ENCODE peak calls at places on chromosomes 11 and 22, in four cellular contexts. One of them, this sample, is unnamed.

GRCh38 chr22:24950272-24950902 is 2.1 kb upstream of the KIAA1671 start:
- DNase-seq in HCT116: no peak
- DNase-seq in fibroblast of the aortic adventitia: peak
- DNase-seq in progenitor cell of endocrine pancreas: no peak
- DNase-seq in this sample: no peak

GRCh38 chr11:123351375-123351774 is 78.7 kb upstream of the GRAMD1B start:
- DNase-seq in HCT116: no peak
- DNase-seq in fibroblast of the aortic adventitia: no peak
- DNase-seq in progenitor cell of endocrine pancreas: no peak
- DNase-seq in this sample: no peak

GRCh38 chr11:122209619-122210377 is 93.8 kb upstream of the BLID start:
- DNase-seq in HCT116: no peak
- DNase-seq in fibroblast of the aortic adventitia: peak
- DNase-seq in progenitor cell of endocrine pancreas: no peak
- DNase-seq in this sample: no peak

GRCh38 chr11:31974737-31975136 is 116.1 kb upstream of the RCN1 start:
- DNase-seq in HCT116: peak
- DNase-seq in fibroblast of the aortic adventitia: peak
- DNase-seq in progenitor cell of endocrine pancreas: no peak
- DNase-seq in this sample: no peak

GRCh38 chr11:111748035-111748804 is 18.0 kb downstream of the PPP2R1B start:
- DNase-seq in HCT116: no peak
- DNase-seq in fibroblast of the aortic adventitia: no peak
- DNase-seq in progenitor cell of endocrine pancreas: no peak
- DNase-seq in this sample: no peak

GRCh38 chr22:39396797-39397195 is 2.8 kb upstream of the TAB1 start:
- DNase-seq in HCT116: no peak
- DNase-seq in fibroblast of the aortic adventitia: no peak
- DNase-seq in progenitor cell of endocrine pancreas: no peak
- DNase-seq in this sample: no peak

GRCh38 chr11:68750197-68750987 is 928 bp downstream of the TESMIN start:
- DNase-seq in HCT116: no peak
- DNase-seq in fibroblast of the aortic adventitia: no peak
- DNase-seq in progenitor cell of endocrine pancreas: peak
- DNase-seq in this sample: no peak

GRCh38 chr11:37343279-37343678 is 745.2 kb upstream of the RAG2 start:
- DNase-seq in HCT116: no peak
- DNase-seq in fibroblast of the aortic adventitia: no peak
- DNase-seq in progenitor cell of endocrine pancreas: no peak
- DNase-seq in this sample: no peak

GRCh38 chr11:45100338-45100737 is 46.1 kb upstream of the PRDM11 start:
- DNase-seq in HCT116: no peak
- DNase-seq in fibroblast of the aortic adventitia: peak
- DNase-seq in progenitor cell of endocrine pancreas: no peak
- DNase-seq in this sample: no peak

GRCh38 chr11:79440451-79441158 is at the start of gene TENM4:
- DNase-seq in HCT116: no peak
- DNase-seq in fibroblast of the aortic adventitia: peak
- DNase-seq in progenitor cell of endocrine pancreas: peak
- DNase-seq in this sample: peak

GRCh38 chr22:24068717-24069116 is 57.6 kb downstream of the CABIN1 start:
- DNase-seq in HCT116: no peak
- DNase-seq in fibroblast of the aortic adventitia: no peak
- DNase-seq in progenitor cell of endocrine pancreas: no peak
- DNase-seq in this sample: no peak

GRCh38 chr22:30104501-30105156 is 24.4 kb downstream of the HORMAD2 start:
- DNase-seq in HCT116: no peak
- DNase-seq in fibroblast of the aortic adventitia: peak
- DNase-seq in progenitor cell of endocrine pancreas: no peak
- DNase-seq in this sample: no peak

GRCh38 chr11:59523541-59523940 is 12.2 kb downstream of the OR4D9 start:
- DNase-seq in HCT116: peak
- DNase-seq in fibroblast of the aortic adventitia: no peak
- DNase-seq in progenitor cell of endocrine pancreas: no peak
- DNase-seq in this sample: no peak

GRCh38 chr11:12864316-12865156 is 144.6 kb upstream of the RASSF10 start:
- DNase-seq in HCT116: no peak
- DNase-seq in fibroblast of the aortic adventitia: no peak
- DNase-seq in progenitor cell of endocrine pancreas: no peak
- DNase-seq in this sample: no peak

GRCh38 chr11:68690671-68691401 is 6.5 kb downstream of the GAL start:
- DNase-seq in HCT116: no peak
- DNase-seq in fibroblast of the aortic adventitia: no peak
- DNase-seq in progenitor cell of endocrine pancreas: no peak
- DNase-seq in this sample: no peak

GRCh38 chr11:79919340-79919739 is 478.5 kb upstream of the TENM4 start:
- DNase-seq in HCT116: no peak
- DNase-seq in fibroblast of the aortic adventitia: no peak
- DNase-seq in progenitor cell of endocrine pancreas: no peak
- DNase-seq in this sample: no peak

GRCh38 chr11:118640332-118641154 is 33.1 kb downstream of the PHLDB1 start:
- DNase-seq in HCT116: no peak
- DNase-seq in fibroblast of the aortic adventitia: no peak
- DNase-seq in progenitor cell of endocrine pancreas: no peak
- DNase-seq in this sample: no peak
- TF ChIP-seq CTCF in HCT116: no peak
- TF ChIP-seq CTCF in fibroblast of the aortic adventitia: no peak
- TF ChIP-seq CTCF in progenitor cell of endocrine pancreas: no peak
- TF ChIP-seq CTCF in this sample: no peak

GRCh38 chr11:133819916-133820315 is 25.4 kb downstream of the SPATA19 start:
- DNase-seq in HCT116: no peak
- DNase-seq in fibroblast of the aortic adventitia: no peak
- DNase-seq in progenitor cell of endocrine pancreas: no peak
- DNase-seq in this sample: no peak
- TF ChIP-seq CTCF in HCT116: no peak
- TF ChIP-seq CTCF in fibroblast of the aortic adventitia: no peak
- TF ChIP-seq CTCF in progenitor cell of endocrine pancreas: no peak
- TF ChIP-seq CTCF in this sample: no peak

GRCh38 chr11:64343740-64344133 is 3.7 kb downstream of the CCDC88B start:
- DNase-seq in HCT116: no peak
- DNase-seq in fibroblast of the aortic adventitia: no peak
- DNase-seq in progenitor cell of endocrine pancreas: no peak
- DNase-seq in this sample: no peak

GRCh38 chr11:64341429-64341828 is 1.4 kb downstream of the CCDC88B start:
- DNase-seq in HCT116: no peak
- DNase-seq in fibroblast of the aortic adventitia: no peak
- DNase-seq in progenitor cell of endocrine pancreas: no peak
- DNase-seq in this sample: no peak

GRCh38 chr11:64342869-64343739 is 3.1 kb downstream of the CCDC88B start:
- DNase-seq in HCT116: no peak
- DNase-seq in fibroblast of the aortic adventitia: no peak
- DNase-seq in progenitor cell of endocrine pancreas: no peak
- DNase-seq in this sample: no peak

GRCh38 chr11:64340671-64341335 is 799 bp downstream of the CCDC88B start:
- DNase-seq in HCT116: no peak
- DNase-seq in fibroblast of the aortic adventitia: no peak
- DNase-seq in progenitor cell of endocrine pancreas: no peak
- DNase-seq in this sample: peak

DNA sequence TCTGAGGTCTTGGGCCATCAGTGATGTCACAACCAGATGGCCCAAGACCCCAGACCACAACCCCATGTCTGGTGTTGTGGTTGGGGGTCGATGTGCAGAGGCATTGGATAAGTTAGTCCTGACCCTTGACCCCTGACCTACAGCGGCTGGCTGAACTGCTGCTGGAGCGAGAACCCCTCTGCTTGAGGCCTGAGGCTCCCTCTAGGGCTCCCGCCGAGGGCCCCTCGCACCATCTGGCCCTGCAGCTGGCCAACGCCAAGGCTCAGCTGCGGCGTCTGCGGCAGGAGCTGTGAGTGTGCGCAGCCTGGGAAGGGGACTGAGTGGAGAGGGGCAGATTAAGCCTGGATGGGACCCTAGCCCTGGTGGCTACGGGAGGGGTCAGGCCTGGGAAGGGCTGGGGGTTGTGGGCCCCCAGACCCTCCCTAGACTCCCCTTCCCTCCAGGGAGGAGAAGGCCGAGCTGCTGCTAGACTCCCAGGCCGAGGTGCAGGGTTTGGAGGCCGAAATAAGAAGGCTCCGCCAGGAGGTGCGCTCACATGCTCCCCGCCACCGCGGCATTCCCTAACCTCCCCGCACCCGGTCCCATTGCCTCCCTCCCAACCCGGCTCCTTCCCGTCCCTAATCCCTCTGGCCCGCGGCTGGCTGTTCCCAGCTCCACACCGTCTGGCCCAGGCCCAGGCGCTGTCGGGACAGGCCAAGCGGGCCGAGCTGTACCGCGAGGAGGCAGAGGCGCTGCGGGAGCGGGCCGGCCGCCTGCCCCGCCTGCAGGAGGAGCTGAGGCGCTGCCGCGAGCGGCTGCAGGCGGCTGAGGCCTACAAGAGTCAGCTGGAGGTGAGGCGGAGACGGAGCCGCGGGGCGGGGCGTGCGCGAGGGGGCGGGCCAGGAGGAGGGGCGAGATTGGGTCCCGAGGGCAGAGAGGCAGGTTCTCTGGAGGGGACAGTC is 2.1 kb downstream of the CCDC88B start:
- DNase-seq in HCT116: peak
- DNase-seq in fibroblast of the aortic adventitia: peak
- DNase-seq in progenitor cell of endocrine pancreas: peak
- DNase-seq in this sample: peak
- TF ChIP-seq CTCF in HCT116: no peak
- TF ChIP-seq CTCF in fibroblast of the aortic adventitia: peak
- TF ChIP-seq CTCF in progenitor cell of endocrine pancreas: peak
- TF ChIP-seq CTCF in this sample: peak

DNA sequence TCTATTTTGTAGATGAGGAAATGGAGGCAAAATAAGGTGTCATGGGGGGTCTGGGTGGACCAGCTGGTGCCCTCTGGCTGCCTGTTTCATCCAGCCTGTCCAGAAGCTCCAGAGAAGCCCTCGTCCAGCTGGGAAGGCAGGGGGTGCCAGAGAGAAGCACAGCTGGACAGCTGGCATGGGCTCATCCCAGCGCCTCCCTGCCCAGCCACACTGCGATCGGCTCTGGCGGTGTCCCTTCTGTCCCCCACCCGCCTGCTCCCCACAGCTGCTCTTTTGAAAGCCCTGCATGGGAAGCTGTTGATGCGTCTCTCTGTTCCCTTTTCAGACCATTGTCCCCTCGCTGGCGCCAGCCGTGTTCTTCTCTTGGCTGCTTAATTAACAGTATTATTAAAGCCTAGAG is 86.5 kb downstream of the MN1 start:
- DNase-seq in HCT116: no peak
- DNase-seq in fibroblast of the aortic adventitia: no peak
- DNase-seq in progenitor cell of endocrine pancreas: no peak
- DNase-seq in this sample: no peak
- TF ChIP-seq CTCF in HCT116: peak
- TF ChIP-seq CTCF in fibroblast of the aortic adventitia: no peak
- TF ChIP-seq CTCF in progenitor cell of endocrine pancreas: no peak
- TF ChIP-seq CTCF in this sample: no peak

GRCh38 chr22:50454556-50455075 is 20.2 kb downstream of the SBF1 start:
- DNase-seq in HCT116: no peak
- DNase-seq in fibroblast of the aortic adventitia: no peak
- DNase-seq in progenitor cell of endocrine pancreas: no peak
- DNase-seq in this sample: no peak

GRCh38 chr22:50456026-50456425 is 18.8 kb downstream of the SBF1 start:
- DNase-seq in HCT116: no peak
- DNase-seq in fibroblast of the aortic adventitia: no peak
- DNase-seq in progenitor cell of endocrine pancreas: no peak
- DNase-seq in this sample: no peak

GRCh38 chr22:50455201-50455600 is 19.6 kb downstream of the SBF1 start:
- DNase-seq in HCT116: no peak
- DNase-seq in fibroblast of the aortic adventitia: no peak
- DNase-seq in progenitor cell of endocrine pancreas: no peak
- DNase-seq in this sample: no peak

GRCh38 chr22:50459016-50459415 is 15.8 kb downstream of the SBF1 start:
- DNase-seq in HCT116: no peak
- DNase-seq in fibroblast of the aortic adventitia: no peak
- DNase-seq in progenitor cell of endocrine pancreas: no peak
- DNase-seq in this sample: no peak

DNA sequence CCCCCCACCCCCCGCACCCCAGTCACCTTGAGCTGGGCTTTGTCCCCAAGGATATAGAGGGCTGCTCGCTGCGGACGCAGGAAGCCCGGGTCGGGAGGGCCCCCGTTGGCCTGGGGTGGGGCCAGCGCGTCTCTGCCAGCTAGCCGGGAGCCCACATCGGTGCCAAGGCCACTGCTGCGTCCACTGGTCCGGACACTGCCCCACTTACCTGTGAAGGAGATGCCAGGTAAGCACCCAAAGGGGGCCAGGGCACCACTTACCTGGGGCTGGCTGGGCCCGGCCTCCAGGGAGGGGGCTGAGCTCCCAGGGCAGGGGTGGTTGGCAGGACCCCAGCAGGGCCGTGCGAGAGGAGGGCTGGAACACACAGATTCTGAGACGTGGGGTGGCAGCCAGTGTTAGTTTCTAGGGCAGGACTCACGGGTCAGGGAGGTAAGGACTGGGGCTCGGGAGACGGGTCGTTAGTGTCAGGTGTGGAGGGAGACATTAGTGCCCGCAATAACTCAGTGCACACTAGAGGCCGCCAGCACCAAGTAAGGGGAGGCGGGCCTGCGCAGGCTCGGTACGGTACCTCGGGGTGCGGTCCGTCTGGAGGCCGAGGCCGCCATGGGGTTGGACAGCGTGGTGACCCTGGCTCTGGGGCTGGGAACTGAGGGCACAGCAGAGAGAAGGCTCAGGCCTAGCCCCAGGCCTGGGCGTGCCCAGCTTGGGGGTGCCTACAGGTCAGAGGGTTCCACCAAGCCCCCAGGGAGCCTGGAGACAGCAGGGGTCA is 18.2 kb downstream of the SBF1 start:
- DNase-seq in HCT116: no peak
- DNase-seq in fibroblast of the aortic adventitia: no peak
- DNase-seq in progenitor cell of endocrine pancreas: no peak
- DNase-seq in this sample: no peak
- TF ChIP-seq CTCF in HCT116: peak
- TF ChIP-seq CTCF in fibroblast of the aortic adventitia: no peak
- TF ChIP-seq CTCF in progenitor cell of endocrine pancreas: peak
- TF ChIP-seq CTCF in this sample: peak